ENCODE peak calls at places on chromosome 18, in six cellular contexts. B, Z, F, K, X and T are unnamed samples.

GRCh38 chr18:77057043-77057442 is 75.5 kb downstream of the MBP start:
- DNase-seq in B (no peak), Z (no peak), F (no peak), K (no peak), X (no peak), T (no peak)

GRCh38 chr18:49456794-49457193 is 3.7 kb downstream of the DYM start:
- DNase-seq in B (no peak), Z (peak; percentile 51), F (no peak), K (no peak), X (peak; percentile 29), T (peak; percentile 14)

GRCh38 chr18:74126684-74127482 is 20.8 kb downstream of the FBXO15 start:
- DNase-seq in B (no peak), Z (no peak), F (no peak), K (no peak), X (no peak), T (no peak)

GRCh38 chr18:63974991-63975390 is 5.1 kb downstream of the SERPINB8 start:
- DNase-seq in B (no peak), Z (peak; percentile 30), F (no peak), K (no peak), X (peak; percentile 63), T (peak; percentile 37)

GRCh38 chr18:68220458-68220857 is 494.4 kb downstream of the TMX3 start:
- DNase-seq in B (no peak), Z (no peak), F (no peak), K (no peak), X (no peak), T (no peak)

GRCh38 chr18:46632401-46633089 is 24.5 kb downstream of the LOXHD1 start:
- DNase-seq in B (no peak), Z (peak; percentile 17), F (no peak), K (peak; percentile 23), X (no peak), T (no peak)

GRCh38 chr18:2303517-2304238 is 267.6 kb downstream of the METTL4 start:
- DNase-seq in B (no peak), Z (no peak), F (no peak), K (no peak), X (no peak), T (no peak)

GRCh38 chr18:50074404-50074803 is 120.5 kb downstream of the MYO5B start:
- DNase-seq in B (no peak), Z (no peak), F (no peak), K (no peak), X (no peak), T (no peak)

DNA sequence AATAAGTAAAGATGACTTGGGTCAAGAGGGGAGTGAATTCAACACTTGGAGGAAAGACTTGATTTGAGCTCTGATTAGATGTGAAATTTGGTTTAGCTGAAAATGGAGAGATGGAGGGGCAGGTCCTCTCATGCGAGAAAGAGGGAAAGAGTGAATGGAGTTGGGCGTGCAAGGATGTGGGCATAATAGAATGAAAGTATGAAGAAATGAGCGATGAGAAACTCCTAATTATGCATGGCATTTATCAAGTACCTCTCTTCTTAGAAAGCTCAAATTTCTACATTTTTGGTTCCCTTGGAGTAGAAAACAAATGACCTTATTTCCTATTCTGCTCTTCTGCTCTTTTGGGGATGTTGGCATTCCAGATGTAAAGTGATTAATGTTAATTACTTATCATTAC is 161.5 kb downstream of the PHLPP1 start:
- DNase-seq in B (peak; percentile 17), Z (no peak), F (no peak), K (no peak), X (no peak), T (no peak)
- H3K27ac ChIP-seq in B (peak overlapping the region; percentile 91), Z (no peak overlapping the region), F (peak overlapping the region; percentile 94), K (peak overlapping the region; percentile 15), X (no peak overlapping the region), T (peak overlapping the region; percentile 22)

GRCh38 chr18:9711361-9712129 is 3.4 kb downstream of the RAB31 start:
- DNase-seq in B (no peak), Z (no peak), F (no peak), K (no peak), X (no peak), T (no peak)
- H2BK5ac ChIP-seq in B (no peak overlapping the region), Z (no peak overlapping the region), F (no peak overlapping the region), K (no peak overlapping the region), X (no peak overlapping the region), T (no peak overlapping the region)

DNA sequence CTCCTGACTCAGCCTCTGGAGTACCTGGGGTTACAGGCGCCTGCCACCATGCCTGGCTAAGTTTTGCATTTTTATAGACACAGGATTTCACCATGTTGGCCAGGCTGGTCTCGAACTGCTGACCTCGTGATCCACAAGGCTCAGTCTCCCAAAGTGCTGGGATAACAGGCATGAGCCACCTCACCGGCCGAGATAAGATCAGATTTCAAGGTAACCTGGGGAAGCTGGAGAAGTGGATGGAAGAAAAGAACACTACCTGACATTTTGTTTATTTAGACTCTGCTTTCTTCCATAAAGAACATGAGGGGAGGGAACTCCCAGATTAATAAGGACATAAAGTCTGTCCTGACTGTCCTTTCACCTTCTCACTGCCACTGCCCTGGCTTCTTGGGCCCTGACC is 4.8 kb upstream of the IMPA2 start:
- DNase-seq in B (no peak), Z (no peak), F (no peak), K (no peak), X (no peak), T (no peak)
- H3K27ac ChIP-seq in B (no peak overlapping the region), Z (peak overlapping the region; percentile 10), F (no peak overlapping the region), K (no peak overlapping the region), X (peak overlapping the region; percentile 64), T (no peak overlapping the region)

GRCh38 chr18:70333757-70334156 is 44.9 kb downstream of the SOCS6 start:
- DNase-seq in B (no peak), Z (peak; percentile 100), F (no peak), K (no peak), X (peak; percentile 98), T (peak; percentile 74)
- H2BK5ac ChIP-seq in B (no peak overlapping the region), Z (peak overlapping the region; percentile 96), F (no peak overlapping the region), K (no peak overlapping the region), X (no peak overlapping the region), T (no peak overlapping the region)

GRCh38 chr18:34492652-34493051 is 217.4 kb upstream of the DTNA start:
- DNase-seq in B (no peak), Z (no peak), F (no peak), K (no peak), X (no peak), T (peak; percentile 88)
- H3K27ac ChIP-seq in B (no peak overlapping the region), Z (no peak overlapping the region), F (no peak overlapping the region), K (no peak overlapping the region), X (no peak overlapping the region), T (no peak overlapping the region)

GRCh38 chr18:51150430-51150746 is 47.1 kb downstream of the MEX3C start:
- DNase-seq in B (no peak), Z (no peak), F (no peak), K (no peak), X (no peak), T (no peak)
- H2BK5ac ChIP-seq in B (no peak overlapping the region), Z (no peak overlapping the region), F (no peak overlapping the region), K (no peak overlapping the region), X (no peak overlapping the region), T (no peak overlapping the region)

GRCh38 chr18:22505136-22505535 is 87.4 kb upstream of the CTAGE1 start:
- DNase-seq in B (no peak), Z (peak; percentile 32), F (no peak), K (no peak), X (peak; percentile 89), T (no peak)
- H3K27ac ChIP-seq in B (no peak overlapping the region), Z (no peak overlapping the region), F (no peak overlapping the region), K (no peak overlapping the region), X (no peak overlapping the region), T (no peak overlapping the region)

DNA sequence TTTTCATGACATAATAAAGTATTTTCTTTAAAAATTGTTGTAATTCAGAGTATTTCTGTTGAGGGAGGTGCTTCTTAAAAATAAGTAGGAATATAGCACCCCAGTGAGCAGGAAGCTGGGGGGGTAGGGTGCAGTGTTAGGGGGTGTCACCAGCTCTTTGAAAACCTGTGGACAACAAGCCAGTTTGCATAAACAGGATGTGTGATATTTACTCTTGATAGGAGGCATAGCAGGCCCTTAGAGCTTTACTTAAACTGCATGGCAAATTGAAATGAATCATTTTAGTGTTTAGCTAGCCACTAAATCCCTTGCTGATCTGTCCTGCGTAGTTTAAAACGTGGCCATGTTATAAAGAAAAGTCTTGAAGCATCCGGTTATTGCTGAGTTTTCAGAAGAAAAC is 8.4 kb downstream of the TGIF1 start:
- DNase-seq in B (no peak), Z (peak; percentile 19), F (no peak), K (no peak), X (peak; percentile 67), T (peak; percentile 51)
- H2BK5ac ChIP-seq in B (no peak overlapping the region), Z (peak overlapping the region; percentile 47), F (no peak overlapping the region), K (no peak overlapping the region), X (no peak overlapping the region), T (no peak overlapping the region)

GRCh38 chr18:22283397-22283796 is 114.0 kb downstream of the GATA6 start:
- DNase-seq in B (no peak), Z (peak; percentile 56), F (no peak), K (no peak), X (peak; percentile 73), T (peak; percentile 19)

GRCh38 chr18:22290004-22290403 is 120.6 kb downstream of the GATA6 start:
- DNase-seq in B (no peak), Z (no peak), F (no peak), K (no peak), X (no peak), T (no peak)

GRCh38 chr18:22285299-22286140 is 116.1 kb downstream of the GATA6 start:
- DNase-seq in B (no peak), Z (no peak), F (no peak), K (no peak), X (no peak), T (no peak)

GRCh38 chr18:22284581-22285230 is 115.3 kb downstream of the GATA6 start:
- DNase-seq in B (no peak), Z (no peak), F (no peak), K (no peak), X (no peak), T (no peak)

GRCh38 chr18:22286576-22286975 is 117.2 kb downstream of the GATA6 start:
- DNase-seq in B (no peak), Z (no peak), F (no peak), K (no peak), X (no peak), T (no peak)
- H3K27ac ChIP-seq in B (no peak overlapping the region), Z (no peak overlapping the region), F (no peak overlapping the region), K (no peak overlapping the region), X (no peak overlapping the region), T (no peak overlapping the region)

DNA sequence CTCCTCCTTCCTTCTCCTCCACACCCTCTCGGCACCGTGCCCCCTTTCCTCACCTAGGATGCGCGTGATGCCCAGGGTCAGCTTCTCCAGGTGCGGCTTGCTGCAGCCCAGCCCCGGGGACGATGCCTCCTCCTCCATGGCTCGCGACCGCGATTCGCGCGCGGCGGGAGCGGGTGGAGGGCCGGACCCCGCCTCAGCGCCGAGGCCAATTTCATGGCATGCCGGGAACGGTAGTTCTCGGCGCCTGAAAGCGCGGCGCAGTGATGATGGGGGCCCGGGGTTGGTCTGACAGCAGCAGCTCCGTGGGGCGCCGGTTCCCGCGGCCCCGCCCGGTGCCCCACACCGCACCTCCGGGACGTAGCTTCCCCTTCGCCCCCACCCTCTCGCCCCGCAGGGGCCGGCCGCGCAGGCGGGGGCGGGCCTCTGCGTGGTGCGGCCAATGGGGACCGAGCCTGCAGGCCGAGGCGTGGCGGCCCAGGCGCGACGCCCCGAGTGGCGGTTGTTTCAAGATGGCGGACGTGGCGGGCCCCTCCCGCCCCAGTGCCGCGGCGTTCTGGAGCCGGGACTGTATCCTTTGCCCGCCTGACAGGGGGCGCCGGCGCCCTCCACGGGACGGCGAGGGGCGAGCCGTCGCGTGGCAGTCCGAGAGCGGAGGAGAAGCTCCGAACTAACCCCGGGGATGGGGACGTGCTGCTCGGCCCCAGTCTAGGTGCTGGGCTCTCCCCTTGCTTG is at the start of the genes KIAA1328 and TPGS2:
- DNase-seq in B (peak; percentile 81), Z (peak; percentile 81), F (peak; percentile 87), K (peak; percentile 90), X (peak; percentile 90), T (peak; percentile 93)
- H2BK5ac ChIP-seq in B (peak within 1 kb of the TSS; percentile 77), Z (peak within 1 kb of the TSS; percentile 88), F (no peak within 1 kb of the TSS), K (peak within 1 kb of the TSS; percentile 98), X (no peak within 1 kb of the TSS), T (peak within 1 kb of the TSS; percentile 86)